ENCODE peak calls at places on chromosomes 4 and X, in six cellular contexts. T, L, P, A, B and G are unnamed samples.

GRCh38 chr4:112182604-112183003 is 37.4 kb downstream of the FAM241A start:
- DNase-seq in T (no peak), L (no peak), A (no peak), B (no peak), P (no peak), G (no peak)

GRCh38 chr4:4853371-4853823 is 6.1 kb upstream of the MSX1 start:
- DNase-seq in L (no peak), A (no peak), T (no peak), P (no peak), B (no peak), G (no peak)

GRCh38 chr4:1039493-1040343 is 28.3 kb downstream of the FGFRL1 start:
- DNase-seq in L (no peak), A (no peak), T (no peak), B (peak), P (no peak), G (no peak)

GRCh38 chrX:7109838-7110793 is 37.4 kb upstream of the STS start:
- DNase-seq in L (no peak), A (no peak), B (no peak), P (no peak), T (no peak), G (no peak)

GRCh38 chr4:178450614-178451013 is 1008.4 kb upstream of the AGA start:
- DNase-seq in T (no peak), P (no peak), A (no peak), L (no peak), B (no peak), G (no peak)

GRCh38 chrX:20680998-20681397 is 414.3 kb upstream of the RPS6KA3 start:
- DNase-seq in P (no peak), B (no peak), A (no peak), L (no peak), T (no peak), G (no peak)

GRCh38 chr4:101643201-101643600 is 147.3 kb upstream of the BANK1 start:
- DNase-seq in L (no peak), P (no peak), B (no peak), A (peak), T (no peak), G (no peak)

GRCh38 chr4:126727461-126727860 is 905.3 kb upstream of the INTU start:
- DNase-seq in L (no peak), P (no peak), A (no peak), B (no peak), T (no peak), G (no peak)

GRCh38 chr4:1471443-1472147 is 65.4 kb upstream of the NKX1-1 start:
- DNase-seq in P (no peak), L (peak), B (no peak), A (no peak), T (peak), G (no peak)

GRCh38 chr4:187995322-187996207 is at the start of gene ZFP42:
- DNase-seq in P (no peak), T (no peak), A (no peak), B (no peak), L (no peak), G (no peak)

GRCh38 chr4:13601060-13601459 is 26.5 kb downstream of the BOD1L1 start:
- DNase-seq in A (no peak), T (no peak), P (no peak), L (no peak), B (no peak), G (no peak)

GRCh38 chr4:108884596-108884995 is 121.7 kb upstream of the ETNPPL start:
- DNase-seq in B (no peak), T (no peak), A (no peak), L (no peak), P (no peak), G (no peak)

GRCh38 chr4:175035907-175036306 is 117.7 kb downstream of the ADAM29 start:
- DNase-seq in T (no peak), B (no peak), L (no peak), A (no peak), P (no peak), G (no peak)

DNA sequence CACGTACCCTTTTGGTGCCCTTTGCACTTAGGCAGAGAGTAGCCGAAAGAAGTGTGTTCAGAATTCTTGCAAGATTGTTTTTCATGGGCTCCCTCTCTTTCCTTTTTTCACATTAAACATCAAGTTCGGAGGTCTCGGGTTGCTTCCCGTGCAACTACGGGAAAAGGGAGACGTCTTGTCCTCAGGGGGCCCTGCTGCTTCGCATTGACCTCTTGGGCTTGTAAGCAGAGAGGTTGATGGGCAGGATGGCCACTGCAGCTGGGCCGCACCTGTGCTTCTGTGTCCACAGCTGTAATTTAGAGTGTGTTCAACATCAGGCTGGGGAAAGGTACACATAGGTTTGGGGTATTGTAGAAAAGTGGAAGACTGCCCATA is 109.7 kb downstream of the SPRY1 start:
- DNase-seq in P (no peak), L (no peak), B (no peak), T (no peak), A (no peak), G (no peak)
- H3K27ac ChIP-seq in P (peak), L (no peak), B (peak), T (peak), A (no peak), G (no peak)

GRCh38 chrX:49166914-49167739 is 4.6 kb downstream of the MAGIX start:
- DNase-seq in L (peak), B (peak), T (no peak), P (no peak), A (no peak), G (peak)
- H3K27ac ChIP-seq in L (peak), B (peak), T (peak), P (peak), A (peak), G (peak)

GRCh38 chr4:3231431-3231980 is 17.5 kb upstream of the MSANTD1 start:
- DNase-seq in P (no peak), T (no peak), L (no peak), A (no peak), B (no peak), G (no peak)

GRCh38 chr4:3233391-3234071 is 15.4 kb upstream of the MSANTD1 start:
- DNase-seq in P (no peak), T (no peak), L (no peak), A (no peak), B (no peak), G (no peak)

GRCh38 chr4:3234171-3235029 is 14.6 kb upstream of the MSANTD1 start:
- DNase-seq in B (no peak), L (no peak), T (no peak), P (no peak), A (no peak), G (no peak)

GRCh38 chr4:3232001-3232400 is 17.0 kb upstream of the MSANTD1 start:
- DNase-seq in P (no peak), L (no peak), B (no peak), T (no peak), A (no peak), G (no peak)

GRCh38 chr4:3232871-3233271 is 16.1 kb upstream of the MSANTD1 start:
- DNase-seq in B (no peak), T (no peak), A (no peak), P (no peak), L (no peak), G (no peak)
- H3K27ac ChIP-seq in B (no peak), T (no peak), A (no peak), P (no peak), L (no peak), G (no peak)

DNA sequence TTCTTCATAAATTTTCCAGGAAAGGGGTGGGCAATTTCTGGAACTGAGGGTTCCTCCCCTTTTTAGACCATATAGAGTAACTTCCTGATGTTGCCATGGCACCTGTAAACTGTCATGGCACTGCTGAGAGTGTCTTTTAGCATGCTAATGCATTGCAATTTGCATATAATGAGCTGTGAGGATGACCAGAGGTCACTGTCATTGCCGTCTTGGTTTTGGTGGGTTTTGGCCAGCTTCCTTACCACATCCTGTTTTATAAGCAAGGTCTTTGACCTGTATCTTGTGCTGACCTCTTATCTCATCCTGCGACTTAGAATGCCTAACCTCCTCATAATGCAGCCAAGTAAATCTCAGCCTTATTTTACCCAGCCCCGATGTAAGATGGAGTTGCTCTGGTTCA is 577.8 kb downstream of the NLGN4X start:
- DNase-seq in T (no peak), A (no peak), L (no peak), P (no peak), B (no peak), G (no peak)
- H3K27ac ChIP-seq in T (no peak), A (no peak), L (no peak), P (no peak), B (no peak), G (no peak)